ENCODE peak calls at places on chromosomes 2 and 18, in six cellular contexts. X, Y, G, J, P and C are unnamed samples.

GRCh38 chr18:12393510-12393909 is 14.2 kb upstream of the PRELID3A start:
- DNase-seq in P (no peak), G (no peak), X (no peak), Y (no peak), J (no peak), C (no peak)

GRCh38 chr2:26034597-26035067 is 748 bp downstream of the RAB10 start:
- DNase-seq in G (no peak), X (no peak), Y (peak), J (no peak), P (no peak), C (no peak)

GRCh38 chr2:15943378-15943851 is 3.1 kb downstream of the MYCN start:
- DNase-seq in G (peak), P (no peak), J (no peak), X (peak), Y (no peak), C (no peak)

GRCh38 chr18:53567935-53568574 is 656.4 kb downstream of the MBD2 start:
- DNase-seq in Y (no peak), P (no peak), G (no peak), J (no peak), X (no peak), C (no peak)

GRCh38 chr2:234592541-234592940 is 95.7 kb upstream of the ARL4C start:
- DNase-seq in P (no peak), J (no peak), X (no peak), Y (no peak), G (no peak), C (no peak)

GRCh38 chr2:171529914-171530313 is 7.6 kb downstream of the CYBRD1 start:
- DNase-seq in X (peak), G (no peak), Y (no peak), J (no peak), P (no peak), C (no peak)

GRCh38 chr2:69013837-69014796 is 1.1 kb downstream of the ANTXR1 start:
- DNase-seq in G (no peak), Y (no peak), J (no peak), X (no peak), P (no peak), C (no peak)

GRCh38 chr18:36155960-36156757 is 26.5 kb downstream of the ELP2 start:
- DNase-seq in Y (no peak), G (no peak), P (no peak), J (no peak), X (no peak), C (no peak)

GRCh38 chr2:215105607-215106354 is 32.6 kb downstream of the ABCA12 start:
- DNase-seq in Y (no peak), G (no peak), P (no peak), X (no peak), J (no peak), C (no peak)

GRCh38 chr18:79912994-79913831 is 38.2 kb downstream of the SLC66A2 start:
- DNase-seq in J (no peak), G (peak), Y (no peak), P (no peak), X (no peak), C (no peak)